ENCODE peak calls at places on chromosome 18, in five cellular contexts. One of them, this sample, is unnamed.
A peak's percentile ranks its signal among the peaks of the same experiment; 100 is the strongest.

GRCh38 chr18:13813271-13813849 is 10.6 kb upstream of the MC5R start:
- DNase-seq in lung: peak; percentile 56
- DNase-seq in mesendoderm: peak; percentile 76
- DNase-seq in fibroblast of lung: peak; percentile 21
- DNase-seq in right cardiac atrium: peak; percentile 60
- DNase-seq in this sample: peak; percentile 76

GRCh38 chr18:74342416-74343043 is 26.9 kb downstream of the C18orf63 start:
- DNase-seq in fibroblast of lung: peak; percentile 51
- DNase-seq in mesendoderm: peak; percentile 61
- DNase-seq in lung: no peak
- DNase-seq in right cardiac atrium: no peak
- DNase-seq in this sample: no peak

GRCh38 chr18:57142361-57142760 is 4.5 kb upstream of the BOD1L2 start:
- DNase-seq in right cardiac atrium: no peak
- DNase-seq in mesendoderm: peak; percentile 13
- DNase-seq in fibroblast of lung: no peak
- DNase-seq in lung: no peak
- DNase-seq in this sample: no peak

GRCh38 chr18:12657849-12658829 is at the start of gene SPIRE1:
- DNase-seq in right cardiac atrium: peak; percentile 93
- DNase-seq in lung: peak; percentile 68
- DNase-seq in fibroblast of lung: peak; percentile 65
- DNase-seq in mesendoderm: peak; percentile 76
- DNase-seq in this sample: peak; percentile 68

GRCh38 chr18:56815926-56816325 is 164.8 kb downstream of the WDR7 start:
- DNase-seq in right cardiac atrium: no peak
- DNase-seq in fibroblast of lung: no peak
- DNase-seq in lung: no peak
- DNase-seq in mesendoderm: no peak
- DNase-seq in this sample: no peak

GRCh38 chr18:45637546-45638327 is 22.5 kb downstream of the SLC14A2 start:
- DNase-seq in right cardiac atrium: no peak
- DNase-seq in lung: no peak
- DNase-seq in fibroblast of lung: peak; percentile 14
- DNase-seq in mesendoderm: peak; percentile 19
- DNase-seq in this sample: no peak

GRCh38 chr18:10299686-10300085 is 154.7 kb upstream of the APCDD1 start:
- DNase-seq in lung: no peak
- DNase-seq in right cardiac atrium: no peak
- DNase-seq in fibroblast of lung: no peak
- DNase-seq in mesendoderm: no peak
- DNase-seq in this sample: no peak

GRCh38 chr18:9722691-9723090 is 14.6 kb downstream of the RAB31 start:
- DNase-seq in right cardiac atrium: no peak
- DNase-seq in lung: no peak
- DNase-seq in mesendoderm: peak; percentile 74
- DNase-seq in fibroblast of lung: no peak
- DNase-seq in this sample: peak; percentile 30

GRCh38 chr18:45334188-45334587 is 281.1 kb upstream of the SLC14A2 start:
- DNase-seq in fibroblast of lung: no peak
- DNase-seq in lung: no peak
- DNase-seq in mesendoderm: no peak
- DNase-seq in right cardiac atrium: no peak
- DNase-seq in this sample: no peak

GRCh38 chr18:49616618-49617328 is 54.9 kb downstream of the LIPG start:
- DNase-seq in fibroblast of lung: no peak
- DNase-seq in lung: no peak
- DNase-seq in mesendoderm: no peak
- DNase-seq in right cardiac atrium: no peak
- DNase-seq in this sample: no peak
- H3K4me1 ChIP-seq in fibroblast of lung: no peaks in the 10 kb centered on the region
- H3K4me1 ChIP-seq in lung: no peaks in the 10 kb centered on the region
- H3K4me1 ChIP-seq in mesendoderm: peaks cover 18% of the 10 kb centered on the region
- H3K4me1 ChIP-seq in right cardiac atrium: peaks cover 2% of the 10 kb centered on the region
- H3K4me1 ChIP-seq in this sample: no peaks in the 10 kb centered on the region

DNA sequence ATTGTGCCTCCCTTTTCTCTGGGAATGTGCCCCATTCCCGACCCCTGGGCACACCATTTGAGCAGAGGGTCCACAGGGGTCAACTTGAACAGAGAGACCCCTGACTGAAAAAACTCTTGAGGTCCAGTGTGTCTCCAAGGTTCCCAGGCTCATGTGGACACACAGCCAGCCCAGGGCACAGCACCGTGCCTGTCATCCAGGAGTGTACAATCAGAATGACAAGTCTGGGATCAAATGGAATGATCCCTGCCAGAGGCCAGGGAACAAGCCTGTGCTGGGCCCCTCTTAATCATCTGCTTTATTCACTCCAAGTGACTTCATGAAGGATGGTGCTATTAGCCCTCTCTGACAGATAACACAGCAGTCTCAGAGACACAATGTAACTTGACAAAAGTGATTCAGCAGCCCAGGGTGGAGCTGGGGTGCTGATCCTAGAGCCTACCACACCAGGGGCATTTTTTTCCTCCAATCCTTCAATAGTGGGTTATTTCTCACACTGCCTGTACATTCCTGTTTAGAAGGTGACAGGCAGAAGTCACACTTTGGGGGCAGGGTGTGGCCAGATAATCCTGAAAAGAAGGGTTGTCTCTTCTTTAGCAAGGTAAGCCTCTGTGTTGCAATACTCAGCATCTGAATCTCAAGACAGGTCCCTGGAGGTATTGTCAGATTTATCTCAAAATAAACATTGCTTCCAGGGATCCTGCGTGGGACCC is 84.0 kb upstream of the TMEM200C start:
- DNase-seq in mesendoderm: peak; percentile 64
- DNase-seq in fibroblast of lung: no peak
- DNase-seq in right cardiac atrium: no peak
- DNase-seq in lung: no peak
- DNase-seq in this sample: no peak
- H3K4me1 ChIP-seq in mesendoderm: peaks cover 12% of the 10 kb centered on the region
- H3K4me1 ChIP-seq in fibroblast of lung: peaks cover 2% of the 10 kb centered on the region
- H3K4me1 ChIP-seq in right cardiac atrium: no peaks in the 10 kb centered on the region
- H3K4me1 ChIP-seq in lung: no peaks in the 10 kb centered on the region
- H3K4me1 ChIP-seq in this sample: no peaks in the 10 kb centered on the region

GRCh38 chr18:48541747-48542108 is 2.9 kb downstream of the CTIF start:
- DNase-seq in lung: no peak
- DNase-seq in fibroblast of lung: no peak
- DNase-seq in right cardiac atrium: no peak
- DNase-seq in mesendoderm: no peak
- DNase-seq in this sample: no peak
- H3K4me1 ChIP-seq in lung: peaks cover 24% of the 10 kb centered on the region
- H3K4me1 ChIP-seq in fibroblast of lung: peaks cover 25% of the 10 kb centered on the region
- H3K4me1 ChIP-seq in right cardiac atrium: peaks cover 20% of the 10 kb centered on the region
- H3K4me1 ChIP-seq in mesendoderm: peaks cover 39% of the 10 kb centered on the region
- H3K4me1 ChIP-seq in this sample: no peaks in the 10 kb centered on the region

GRCh38 chr18:59383831-59384230 is 24.8 kb upstream of the LMAN1 start:
- DNase-seq in lung: no peak
- DNase-seq in right cardiac atrium: no peak
- DNase-seq in mesendoderm: no peak
- DNase-seq in fibroblast of lung: no peak
- DNase-seq in this sample: no peak
- H3K4me1 ChIP-seq in lung: no peaks in the 10 kb centered on the region
- H3K4me1 ChIP-seq in right cardiac atrium: no peaks in the 10 kb centered on the region
- H3K4me1 ChIP-seq in mesendoderm: peaks cover 2% of the 10 kb centered on the region
- H3K4me1 ChIP-seq in fibroblast of lung: peaks cover 2% of the 10 kb centered on the region
- H3K4me1 ChIP-seq in this sample: no peaks in the 10 kb centered on the region